ENCODE peak calls at places on chromosome 10, in four cellular contexts. W is HepG2, B is K562, G is WTC11. H is an unnamed sample.

GRCh38 chr10:10508241-10508640 is 509.4 kb upstream of the CELF2 start:
- DNase-seq in W (no peak), B (no peak), G (no peak), H (no peak)

GRCh38 chr10:44016589-44017482 is 368.1 kb downstream of the CXCL12 start:
- DNase-seq in W (no peak), B (no peak), G (no peak), H (no peak)

GRCh38 chr10:61899663-61899996 is 1.9 kb upstream of the ARID5B start:
- DNase-seq in W (no peak), B (no peak), G (no peak), H (no peak)

GRCh38 chr10:47043928-47044544 is 132.8 kb downstream of the PTPN20 start:
- DNase-seq in W (no peak), B (no peak), G (no peak), H (no peak)

GRCh38 chr10:43209064-43209455 is 57.8 kb downstream of the RASGEF1A start:
- DNase-seq in W (no peak), B (no peak), G (peak; percentile 5), H (no peak)

GRCh38 chr10:124864421-124865193 is 63.0 kb downstream of the ABRAXAS2 start:
- DNase-seq in W (peak; percentile 79), B (no peak), G (no peak), H (no peak)

GRCh38 chr10:57657164-57657765 is 610.4 kb downstream of the IPMK start:
- DNase-seq in W (peak; percentile 53), B (peak; percentile 44), G (peak; percentile 68), H (peak; percentile 47)

GRCh38 chr10:30366829-30367228 is 17.8 kb upstream of the MTPAP start:
- DNase-seq in W (no peak), B (no peak), G (no peak), H (no peak)

GRCh38 chr10:32160866-32161265 is 104.6 kb upstream of the KIF5B start:
- DNase-seq in W (no peak), B (no peak), G (no peak), H (no peak)

GRCh38 chr10:7192831-7193348 is 217.9 kb downstream of the SFMBT2 start:
- DNase-seq in W (no peak), B (no peak), G (no peak), H (no peak)

GRCh38 chr10:132306951-132307751 is 599 bp downstream of the STK32C start:
- DNase-seq in W (peak; percentile 57), B (no peak), G (peak; percentile 49), H (peak; percentile 83)

GRCh38 chr10:119679480-119679829 is 28.3 kb downstream of the BAG3 start:
- DNase-seq in W (no peak), B (no peak), G (no peak), H (no peak)

GRCh38 chr10:132992433-132993215 is 50.3 kb upstream of the CFAP46 start:
- DNase-seq in W (no peak), B (no peak), G (no peak), H (no peak)

GRCh38 chr10:47403401-47404318 is 19.6 kb upstream of the ZNF488 start:
- DNase-seq in W (no peak), B (no peak), G (no peak), H (no peak)

GRCh38 chr10:74194545-74194944 is 43.5 kb downstream of the ADK start:
- DNase-seq in W (no peak), B (no peak), G (no peak), H (no peak)

GRCh38 chr10:74187237-74187636 is 36.2 kb downstream of the ADK start:
- DNase-seq in W (no peak), B (no peak), G (no peak), H (no peak)

GRCh38 chr10:74190494-74190893 is 39.5 kb downstream of the ADK start:
- DNase-seq in W (no peak), B (no peak), G (no peak), H (no peak)

GRCh38 chr10:74186678-74187077 is 35.7 kb downstream of the ADK start:
- DNase-seq in W (no peak), B (no peak), G (no peak), H (no peak)

DNA sequence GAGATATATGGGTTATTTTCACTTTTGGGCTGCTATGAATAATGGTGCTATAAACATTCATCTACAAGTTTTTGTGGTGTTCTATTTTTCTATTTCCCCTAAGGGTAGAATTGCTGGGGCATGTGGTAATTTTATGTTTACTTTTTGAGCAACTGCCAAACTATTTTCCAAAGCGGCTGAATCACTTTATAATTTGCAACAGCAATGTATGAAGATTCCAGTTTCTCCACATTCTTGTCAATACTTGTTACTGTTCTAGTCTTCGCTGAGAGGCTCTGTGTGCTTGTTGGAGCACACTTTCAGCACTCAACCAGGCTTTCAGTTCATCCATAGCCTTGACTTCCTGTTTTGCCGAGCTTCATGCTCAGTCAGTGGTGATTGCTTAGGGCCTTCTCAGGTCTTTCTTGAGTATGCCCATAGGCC is 39.0 kb downstream of the ADK start:
- DNase-seq in W (peak; percentile 69), B (peak; percentile 32), G (no peak), H (no peak)
- TF ChIP-seq FOXJ3 in W (no peak), B (no peak), G (no peak), H (no peak)

GRCh38 chr10:50513956-50514355 is 109.8 kb downstream of the SGMS1 start:
- DNase-seq in W (no peak), B (no peak), G (no peak), H (no peak)
- TF ChIP-seq FOXJ3 in W (no peak), B (no peak), G (no peak), H (no peak)

GRCh38 chr10:131089861-131090260 is 221.7 kb downstream of the TCERG1L start:
- DNase-seq in W (no peak), B (no peak), G (no peak), H (no peak)

GRCh38 chr10:131086511-131086910 is 225.0 kb downstream of the TCERG1L start:
- DNase-seq in W (peak; percentile 18), B (no peak), G (no peak), H (no peak)

GRCh38 chr10:131089150-131089549 is 222.4 kb downstream of the TCERG1L start:
- DNase-seq in W (no peak), B (no peak), G (no peak), H (no peak)

GRCh38 chr10:131087464-131088215 is 223.9 kb downstream of the TCERG1L start:
- DNase-seq in W (no peak), B (no peak), G (no peak), H (no peak)

GRCh38 chr10:131088619-131089018 is 222.9 kb downstream of the TCERG1L start:
- DNase-seq in W (no peak), B (peak; percentile 58), G (no peak), H (no peak)
- TF ChIP-seq FOXJ3 in W (no peak), B (no peak), G (no peak), H (no peak)

DNA sequence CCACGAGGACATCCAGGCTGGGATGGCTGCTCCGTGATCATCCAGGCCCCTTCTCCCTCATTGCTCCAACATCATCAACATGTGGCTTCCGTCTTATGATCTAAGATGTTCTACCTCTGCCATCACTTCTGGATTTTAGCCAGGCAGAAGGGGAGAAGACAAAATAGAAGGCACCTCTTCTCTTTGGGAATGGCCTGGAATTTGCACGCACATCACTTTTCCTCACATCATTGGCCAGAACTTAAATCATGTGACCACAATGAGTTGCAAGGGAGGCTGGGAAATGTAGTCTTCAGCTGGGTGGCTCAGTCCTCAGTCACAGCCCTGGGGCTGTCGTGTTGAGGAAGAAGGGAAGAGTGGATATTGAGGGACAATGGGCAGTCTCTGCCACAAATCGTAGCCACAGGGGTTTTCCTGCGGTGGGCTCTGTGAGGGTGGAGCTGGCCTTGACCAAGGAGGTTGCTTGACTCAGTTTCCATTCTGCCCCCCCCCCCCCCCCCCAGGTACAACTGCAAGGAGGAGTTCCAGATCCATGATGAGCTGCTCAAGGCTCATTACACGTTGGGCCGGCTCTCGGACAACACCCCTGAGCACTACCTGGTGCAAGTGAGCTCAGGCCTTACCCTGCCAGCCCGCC is 50.3 kb downstream of the PALD1 start:
- DNase-seq in W (peak; percentile 34), B (peak; percentile 81), G (peak; percentile 40), H (peak; percentile 79)
- TF ChIP-seq FOXJ3 in W (no peak), B (no peak), G (no peak), H (no peak)

GRCh38 chr10:71971769-71972555 is 7.8 kb downstream of the CHST3 start:
- DNase-seq in W (no peak), B (no peak), G (no peak), H (no peak)
- TF ChIP-seq FOXJ3 in W (no peak), B (no peak), G (no peak), H (no peak)

GRCh38 chr10:125961743-125962142 is 65.4 kb downstream of the FANK1 start:
- DNase-seq in W (no peak), B (no peak), G (no peak), H (no peak)

GRCh38 chr10:125951290-125951689 is 54.9 kb downstream of the FANK1 start:
- DNase-seq in W (peak; percentile 47), B (no peak), G (no peak), H (no peak)

GRCh38 chr10:125953778-125954385 is 57.5 kb downstream of the FANK1 start:
- DNase-seq in W (no peak), B (no peak), G (no peak), H (no peak)

GRCh38 chr10:125955766-125956165 is 59.4 kb downstream of the FANK1 start:
- DNase-seq in W (no peak), B (no peak), G (no peak), H (no peak)
- TF ChIP-seq FOXJ3 in W (no peak), B (no peak), G (no peak), H (no peak)

GRCh38 chr10:72375173-72375572 is 20.5 kb upstream of the DNAJB12 start:
- DNase-seq in W (no peak), B (no peak), G (peak; percentile 33), H (no peak)
- TF ChIP-seq FOXJ3 in W (no peak), B (no peak), G (no peak), H (no peak)

DNA sequence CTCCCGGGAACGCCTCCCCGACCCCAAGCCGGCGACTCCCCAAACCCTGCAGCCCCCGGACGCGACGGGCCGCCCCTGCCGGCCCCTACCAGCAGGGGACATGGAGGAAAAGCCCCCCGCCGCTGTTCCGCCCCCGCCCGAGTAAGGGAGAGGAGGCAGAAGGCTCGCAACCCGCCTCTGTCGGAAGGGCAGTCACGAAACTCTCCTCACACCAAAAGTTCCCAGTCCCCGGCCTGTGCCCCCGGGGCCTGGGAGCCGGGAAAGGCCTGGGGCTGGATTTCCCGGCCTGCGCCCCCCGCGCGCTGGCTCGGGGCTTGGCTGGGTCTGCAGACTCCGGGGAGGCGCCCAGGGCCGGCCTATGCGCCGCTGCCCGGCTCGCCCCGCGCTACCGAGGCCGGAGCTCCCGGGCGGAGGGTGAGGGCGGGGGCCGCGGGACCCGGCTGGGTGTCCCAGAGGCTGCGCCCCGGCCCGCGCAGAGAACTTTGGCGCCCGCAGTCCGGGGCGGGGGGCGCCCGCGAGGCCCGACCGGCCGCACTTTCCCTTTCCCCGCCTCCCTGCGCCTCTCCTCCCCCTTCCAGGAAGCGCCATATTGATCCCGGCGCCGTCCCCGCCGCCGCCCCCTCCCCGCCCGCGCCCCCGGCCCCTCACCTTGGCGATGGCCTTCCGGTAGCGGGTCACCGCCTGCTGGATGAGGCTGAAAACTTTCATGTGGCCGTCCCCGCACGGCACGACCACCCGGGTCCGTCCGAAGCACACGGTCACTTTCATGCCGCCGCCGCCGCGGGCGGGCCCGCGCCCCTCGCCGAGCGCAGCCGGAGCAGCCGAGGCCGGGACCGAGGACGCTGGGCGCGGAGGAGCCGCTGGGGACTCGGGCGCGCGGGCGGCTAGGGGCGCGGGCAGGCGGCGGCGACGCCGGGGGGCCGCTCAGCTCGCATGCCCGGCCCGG is 595 bp downstream of the PARD3 start:
- DNase-seq in W (peak; percentile 51), B (peak; percentile 40), G (peak; percentile 63), H (peak; percentile 91)
- TF ChIP-seq FOXJ3 in W (no peak), B (no peak), G (no peak), H (no peak)